ENCODE peak calls at places on chromosomes 3 and 15, in nine cellular contexts. Y, Q, F, V, Z, J, I, P and U are unnamed samples.

GRCh38 chr3:43014216-43014615 is 35.1 kb downstream of the GASK1A start:
- DNase-seq in Y (no peak), Q (no peak), F (no peak), V (no peak), Z (no peak), J (no peak), I (no peak), P (no peak), U (no peak)

GRCh38 chr15:90618330-90619136 is 88.8 kb downstream of the CRTC3 start:
- DNase-seq in Y (no peak), Q (no peak), F (no peak), V (no peak), Z (no peak), J (peak; percentile 15), I (no peak), P (peak; percentile 11), U (no peak)

GRCh38 chr15:88701561-88702095 is 62.8 kb downstream of the ISG20 start:
- DNase-seq in Y (no peak), Q (no peak), F (no peak), V (no peak), Z (peak; percentile 28), J (no peak), I (peak; percentile 11), P (no peak), U (no peak)

GRCh38 chr15:66389859-66390382 is 3.2 kb downstream of the MAP2K1 start:
- DNase-seq in Y (no peak), Q (no peak), F (no peak), V (no peak), Z (no peak), J (peak; percentile 60), I (no peak), P (no peak), U (no peak)

GRCh38 chr3:184117649-184118048 is 17.5 kb upstream of the EIF2B5 start:
- DNase-seq in Y (no peak), Q (no peak), F (no peak), V (no peak), Z (no peak), J (no peak), I (no peak), P (no peak), U (no peak)

GRCh38 chr3:111831840-111832239 is 27.2 kb upstream of the PHLDB2 start:
- DNase-seq in Y (no peak), Q (no peak), F (no peak), V (no peak), Z (no peak), J (peak; percentile 16), I (no peak), P (no peak), U (no peak)

GRCh38 chr3:70916375-70917055 is 604.1 kb upstream of the MDFIC2 start:
- DNase-seq in Y (no peak), Q (no peak), F (no peak), V (no peak), Z (peak; percentile 6), J (peak; percentile 5), I (no peak), P (no peak), U (no peak)

GRCh38 chr15:40301467-40302179 is 6.1 kb downstream of the PLCB2 start:
- DNase-seq in Y (no peak), Q (no peak), F (peak; percentile 67), V (no peak), Z (no peak), J (no peak), I (peak; percentile 88), P (no peak), U (no peak)

GRCh38 chr3:128226794-128227399 is 73.6 kb downstream of the EEFSEC start:
- DNase-seq in Y (no peak), Q (no peak), F (no peak), V (peak; percentile 23), Z (peak; percentile 62), J (peak; percentile 35), I (peak; percentile 39), P (no peak), U (peak; percentile 15)

GRCh38 chr15:58015565-58015964 is 49.9 kb downstream of the ALDH1A2 start:
- DNase-seq in Y (no peak), Q (no peak), F (no peak), V (no peak), Z (no peak), J (peak; percentile 77), I (no peak), P (no peak), U (peak; percentile 26)

GRCh38 chr3:49411550-49411967 is 217 bp downstream of the RHOA start:
- DNase-seq in Y (peak; percentile 66), Q (no peak), F (peak; percentile 95), V (no peak), Z (peak; percentile 69), J (no peak), I (no peak), P (no peak), U (no peak)

GRCh38 chr3:124630994-124631393 is 99.3 kb upstream of the UMPS start:
- DNase-seq in Y (no peak), Q (no peak), F (no peak), V (no peak), Z (no peak), J (no peak), I (no peak), P (no peak), U (no peak)

GRCh38 chr3:4752201-4753072 is 226.8 kb upstream of the BHLHE40 start:
- DNase-seq in Y (no peak), Q (no peak), F (no peak), V (no peak), Z (peak; percentile 60), J (peak; percentile 21), I (peak; percentile 18), P (no peak), U (no peak)

GRCh38 chr15:43749690-43750345 is 3.6 kb downstream of the PDIA3 start:
- DNase-seq in Y (peak; percentile 34), Q (no peak), F (peak; percentile 82), V (no peak), Z (peak; percentile 33), J (peak; percentile 42), I (no peak), P (no peak), U (no peak)

GRCh38 chr15:42427429-42428223 is 63.3 kb downstream of the ZNF106 start:
- DNase-seq in Y (no peak), Q (no peak), F (no peak), V (no peak), Z (no peak), J (peak; percentile 93), I (no peak), P (peak; percentile 67), U (peak; percentile 75)

GRCh38 chr3:149396476-149396875 is 19.0 kb upstream of the TM4SF1 start:
- DNase-seq in Y (no peak), Q (no peak), F (no peak), V (no peak), Z (no peak), J (no peak), I (no peak), P (no peak), U (no peak)

GRCh38 chr3:31732548-31732947 is 199.8 kb downstream of the STT3B start:
- DNase-seq in Y (no peak), Q (no peak), F (no peak), V (no peak), Z (no peak), J (no peak), I (peak; percentile 37), P (no peak), U (no peak)

GRCh38 chr3:120093119-120093922 is 926 bp downstream of the GSK3B start:
- DNase-seq in Y (no peak), Q (no peak), F (peak; percentile 84), V (peak; percentile 78), Z (peak; percentile 44), J (peak; percentile 63), I (peak; percentile 41), P (peak; percentile 64), U (no peak)

GRCh38 chr3:154473769-154474168 is 43.8 kb upstream of the GPR149 start:
- DNase-seq in Y (no peak), Q (no peak), F (no peak), V (no peak), Z (no peak), J (no peak), I (no peak), P (no peak), U (no peak)

GRCh38 chr3:154464440-154465148 is 34.6 kb upstream of the GPR149 start:
- DNase-seq in Y (no peak), Q (no peak), F (no peak), V (no peak), Z (no peak), J (no peak), I (no peak), P (no peak), U (no peak)

GRCh38 chr3:154469585-154469984 is 39.6 kb upstream of the GPR149 start:
- DNase-seq in Y (no peak), Q (no peak), F (no peak), V (no peak), Z (no peak), J (no peak), I (no peak), P (no peak), U (no peak)
- H3K27ac ChIP-seq in Y (no peak overlapping the region), Q (no peak overlapping the region), F (no peak overlapping the region), V (no peak overlapping the region), Z (no peak overlapping the region), J (no peak overlapping the region), I (no peak overlapping the region), P (no peak overlapping the region), U (no peak overlapping the region)

GRCh38 chr3:13879102-13879945 is 547 bp downstream of the WNT7A start:
- DNase-seq in Y (no peak), Q (no peak), F (no peak), V (peak; percentile 23), Z (peak; percentile 37), J (no peak), I (peak; percentile 33), P (no peak), U (no peak)
- H3K27me3 ChIP-seq in Y (peaks cover 66% of the 10 kb centered on the region), Q (peaks cover 9% of the 10 kb centered on the region), F (peaks cover 66% of the 10 kb centered on the region), V (peaks cover 83% of the 10 kb centered on the region), Z (no peaks in the 10 kb centered on the region), J (peaks cover 74% of the 10 kb centered on the region), I (peaks cover 100% of the 10 kb centered on the region), P (peaks cover 47% of the 10 kb centered on the region), U (peaks cover 47% of the 10 kb centered on the region)

GRCh38 chr3:167067844-167068161 is 312.3 kb downstream of the ZBBX start:
- DNase-seq in Y (no peak), Q (no peak), F (no peak), V (no peak), Z (no peak), J (no peak), I (no peak), P (no peak), U (no peak)
- H3K4me3 ChIP-seq in Y (no peak overlapping the region), Q (no peak overlapping the region), F (no peak overlapping the region), V (no peak overlapping the region), Z (no peak overlapping the region), J (no peak overlapping the region), I (no peak overlapping the region), P (no peak overlapping the region), U (no peak overlapping the region)

DNA sequence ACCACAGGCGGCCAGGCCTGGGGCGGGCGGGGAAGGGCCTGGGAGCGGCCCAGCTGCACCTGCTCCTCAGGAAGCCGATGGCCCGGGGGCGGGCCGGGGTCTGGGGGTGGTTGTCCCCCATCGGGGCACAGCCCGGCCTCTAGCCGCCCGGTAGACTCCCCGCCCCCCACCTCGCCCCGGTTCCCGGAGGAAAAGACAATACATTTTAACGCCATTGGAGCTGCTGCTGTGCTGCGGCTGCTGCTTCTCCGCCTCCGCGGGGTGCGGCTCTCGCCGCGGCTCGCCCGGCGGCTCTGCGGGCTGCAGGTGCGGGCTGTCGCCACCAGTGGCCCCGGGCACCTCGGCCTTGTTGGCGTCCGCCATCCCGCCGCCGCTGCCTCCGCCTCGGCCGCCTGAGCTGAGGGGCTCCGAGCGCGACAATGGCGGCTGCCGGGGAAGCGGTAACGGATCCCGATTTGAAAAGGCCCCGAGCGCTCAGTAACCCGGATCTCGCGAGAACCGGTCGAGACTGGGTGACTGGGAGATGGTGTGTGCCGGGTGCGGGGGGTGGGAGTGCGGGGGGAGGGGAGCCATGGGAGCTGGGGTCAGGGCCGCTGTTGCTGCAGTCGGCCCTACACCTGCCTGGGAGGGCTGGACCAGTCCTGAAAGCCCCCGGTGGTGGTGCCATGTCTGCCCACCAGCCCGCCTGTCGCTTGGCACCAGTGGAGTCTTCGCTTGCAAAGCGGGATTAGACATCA is at the start of gene MYEF2:
- DNase-seq in Y (peak; percentile 71), Q (peak; percentile 62), F (peak; percentile 88), V (peak; percentile 80), Z (peak; percentile 83), J (peak; percentile 65), I (peak; percentile 88), P (peak; percentile 20), U (peak; percentile 70)
- H3K27ac ChIP-seq in Y (peak within 1 kb of the TSS; percentile 69), Q (peak within 1 kb of the TSS; percentile 88), F (peak within 1 kb of the TSS; percentile 81), V (peak within 1 kb of the TSS; percentile 94), Z (peak within 1 kb of the TSS; percentile 81), J (no peak within 1 kb of the TSS), I (peak within 1 kb of the TSS; percentile 90), P (no peak within 1 kb of the TSS), U (peak within 1 kb of the TSS; percentile 46)